ENCODE peak calls at places on chromosomes 7 and 10, in six cellular contexts. R is BJ, Z is left lung, H is MM.1S, N is right lobe of liver, S is endothelial cell of umbilical vein. V is an unnamed sample.

GRCh38 chr10:64209574-64209973 is 688.4 kb downstream of the REEP3 start:
- DNase-seq in R (no peak), Z (no peak), H (no peak), N (no peak), S (no peak), V (no peak)

GRCh38 chr7:135510603-135511183 is 791 bp upstream of the CNOT4 start:
- DNase-seq in R (no peak), Z (no peak), H (peak; percentile 14), N (no peak), S (peak; percentile 45), V (peak; percentile 5)

GRCh38 chr7:91519241-91520200 is 255.3 kb downstream of the FZD1 start:
- DNase-seq in R (no peak), Z (no peak), H (no peak), N (no peak), S (no peak), V (no peak)

GRCh38 chr7:142581341-142581740 is 167.9 kb upstream of the PRSS1 start:
- DNase-seq in R (no peak), Z (no peak), H (peak; percentile 88), N (no peak), S (no peak), V (peak; percentile 12)

GRCh38 chr10:17651891-17652290 is 7.9 kb downstream of the STAM start:
- DNase-seq in R (no peak), Z (no peak), H (no peak), N (no peak), S (no peak), V (no peak)

GRCh38 chr7:44618045-44618444 is 11.6 kb downstream of the OGDH start:
- DNase-seq in R (no peak), Z (no peak), H (no peak), N (no peak), S (no peak), V (no peak)

GRCh38 chr7:70042533-70042932 is 444.3 kb downstream of the AUTS2 start:
- DNase-seq in R (no peak), Z (no peak), H (peak; percentile 16), N (no peak), S (no peak), V (no peak)

GRCh38 chr10:95675403-95676116 is 18.2 kb downstream of the TCTN3 start:
- DNase-seq in R (no peak), Z (no peak), H (no peak), N (no peak), S (no peak), V (no peak)

GRCh38 chr10:4136121-4136520 is 351.1 kb upstream of the KLF6 start:
- DNase-seq in R (no peak), Z (no peak), H (peak; percentile 83), N (no peak), S (no peak), V (no peak)

GRCh38 chr7:152399344-152399743 is 36.5 kb downstream of the KMT2C start:
- DNase-seq in R (no peak), Z (no peak), H (no peak), N (no peak), S (no peak), V (no peak)

GRCh38 chr7:132650498-132650897 is 74.2 kb upstream of the PLXNA4 start:
- DNase-seq in R (peak; percentile 88), Z (no peak), H (no peak), N (no peak), S (no peak), V (no peak)

GRCh38 chr10:44651834-44652233 is 259.3 kb upstream of the TMEM72 start:
- DNase-seq in R (no peak), Z (no peak), H (no peak), N (no peak), S (no peak), V (no peak)

GRCh38 chr7:25636871-25637283 is 408.6 kb upstream of the NPVF start:
- DNase-seq in R (no peak), Z (no peak), H (no peak), N (no peak), S (no peak), V (no peak)

GRCh38 chr7:150990416-150991186 is at the start of gene NOS3:
- DNase-seq in R (no peak), Z (peak; percentile 40), H (no peak), N (peak; percentile 35), S (no peak), V (no peak)

GRCh38 chr7:90701771-90702170 is 105.7 kb downstream of the CDK14 start:
- DNase-seq in R (no peak), Z (peak; percentile 13), H (no peak), N (no peak), S (no peak), V (no peak)

GRCh38 chr10:79429751-79430150 is 15.7 kb downstream of the ZCCHC24 start:
- DNase-seq in R (no peak), Z (peak; percentile 35), H (no peak), N (no peak), S (no peak), V (no peak)

DNA sequence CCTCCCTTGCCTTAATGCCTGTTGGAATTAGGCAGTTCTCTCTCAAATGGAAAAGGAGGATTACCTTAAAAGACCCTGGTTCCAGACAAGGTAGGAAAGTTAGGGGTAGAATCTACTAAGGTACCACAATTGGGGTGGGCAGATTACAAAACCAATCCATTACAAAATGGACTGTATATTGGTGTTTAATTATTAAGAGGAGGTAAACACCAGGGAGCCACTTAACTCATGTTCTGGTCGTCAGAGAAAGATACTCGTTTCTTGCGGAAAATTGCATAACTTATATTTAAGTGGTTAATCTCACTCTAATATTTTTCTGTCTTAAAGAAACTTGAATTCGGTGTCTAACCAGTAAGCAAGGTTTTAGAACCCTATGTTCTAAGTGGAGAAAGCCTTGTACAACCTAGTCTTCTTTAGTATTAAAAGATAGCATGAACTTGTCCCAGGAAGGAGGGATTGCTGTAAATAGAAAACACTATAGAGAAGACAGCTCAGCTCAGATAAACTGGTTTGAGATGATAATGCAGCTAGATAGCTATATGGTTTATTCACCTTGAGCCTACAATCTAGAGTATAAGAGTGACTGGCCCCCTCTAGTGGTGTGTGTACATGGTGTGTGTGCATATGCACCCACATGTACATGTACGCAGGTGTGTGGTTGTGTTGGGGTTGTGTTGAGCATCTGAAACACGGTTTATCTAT is 58.0 kb upstream of the STRIP2 start:
- DNase-seq in R (no peak), Z (no peak), H (peak; percentile 76), N (no peak), S (peak; percentile 39), V (no peak)
- TF ChIP-seq CTCF in R (peak; percentile 59), Z (peak; percentile 43), H (peak; percentile 96), N (peak; percentile 59), S (peak; percentile 38), V (peak; percentile 76)

GRCh38 chr10:48731654-48732053 is 47.0 kb downstream of the WDFY4 start:
- DNase-seq in R (no peak), Z (no peak), H (no peak), N (no peak), S (no peak), V (no peak)

GRCh38 chr10:48729941-48730457 is 45.3 kb downstream of the WDFY4 start:
- DNase-seq in R (no peak), Z (no peak), H (no peak), N (no peak), S (no peak), V (no peak)

GRCh38 chr10:48733329-48733728 is 48.7 kb downstream of the WDFY4 start:
- DNase-seq in R (no peak), Z (no peak), H (no peak), N (no peak), S (no peak), V (no peak)

GRCh38 chr10:48729222-48729621 is 44.5 kb downstream of the WDFY4 start:
- DNase-seq in R (no peak), Z (no peak), H (no peak), N (no peak), S (no peak), V (no peak)

DNA sequence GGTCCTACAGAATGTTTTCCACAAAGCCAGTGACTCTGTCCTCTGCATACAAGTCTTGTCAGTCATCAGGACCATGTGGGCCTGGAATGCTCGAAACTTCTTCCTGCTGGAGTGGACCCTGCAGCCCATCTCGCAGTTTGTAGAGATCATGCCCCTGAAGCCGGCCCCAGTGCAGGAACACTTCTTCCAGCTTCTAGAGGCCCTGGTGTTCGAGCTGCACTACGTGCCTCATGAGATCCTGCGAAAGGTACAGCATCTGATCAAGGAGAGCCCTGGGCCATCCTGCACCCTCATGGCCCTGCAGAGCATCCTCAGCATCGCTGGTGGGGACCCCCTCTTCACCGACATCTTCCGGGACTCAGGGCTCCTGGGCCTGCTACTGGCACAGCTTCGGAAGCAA is 46.5 kb downstream of the WDFY4 start:
- DNase-seq in R (no peak), Z (no peak), H (no peak), N (no peak), S (no peak), V (no peak)
- H3K36me3 ChIP-seq in R (no peaks in the 10 kb centered on the region), Z (peaks cover 74% of the 10 kb centered on the region), H (no peaks in the 10 kb centered on the region), N (no peaks in the 10 kb centered on the region), S (no peaks in the 10 kb centered on the region), V (peaks cover 48% of the 10 kb centered on the region)

GRCh38 chr7:97835296-97836138 is 36.7 kb downstream of the ASNS start:
- DNase-seq in R (no peak), Z (no peak), H (peak; percentile 71), N (no peak), S (peak; percentile 66), V (no peak)
- TF ChIP-seq CTCF in R (peak; percentile 63), Z (peak; percentile 55), H (peak; percentile 68), N (peak; percentile 77), S (peak; percentile 53), V (peak; percentile 56)

GRCh38 chr7:17342726-17343125 is 44.3 kb downstream of the AHR start:
- DNase-seq in R (no peak), Z (no peak), H (no peak), N (no peak), S (no peak), V (no peak)
- H3K36me3 ChIP-seq in R (peaks cover 9% of the 10 kb centered on the region), Z (peaks cover 68% of the 10 kb centered on the region), H (no peaks in the 10 kb centered on the region), N (no peaks in the 10 kb centered on the region), S (peaks cover 2% of the 10 kb centered on the region), V (no peaks in the 10 kb centered on the region)